ENCODE peak calls at places on chromosomes 3 and 15, in six cellular contexts. M is stimulated activated naive B cell treated with anti-CD40 and anti-IgM and Interleukin-4, amounts not matched to agents 10 μg/mL and 1 μg/mL and 100 μg/mL, for 72 hours; D is stomach; R is psoas muscle; I is T-helper 2 cell; J is NCI-H446. C is an unnamed sample.

GRCh38 chr3:10194328-10195071 is 29.8 kb downstream of the IRAK2 start:
- DNase-seq in I (no peak), M (peak), J (no peak), D (no peak), R (peak), C (no peak)

GRCh38 chr3:134457331-134458125 is 28.3 kb downstream of the ANAPC13 start:
- DNase-seq in J (no peak), I (no peak), D (no peak), R (no peak), M (no peak), C (no peak)

GRCh38 chr3:156131799-156132198 is 11.4 kb downstream of the KCNAB1 start:
- DNase-seq in R (no peak), M (no peak), J (no peak), D (no peak), I (no peak), C (no peak)

GRCh38 chr3:126305427-126305826 is 51.8 kb downstream of the KLF15 start:
- DNase-seq in R (no peak), J (no peak), M (no peak), I (no peak), D (no peak), C (no peak)

GRCh38 chr3:59857589-59858346 is 807.9 kb upstream of the CFAP20DC start:
- DNase-seq in I (peak), R (peak), D (peak), M (peak), J (peak), C (peak)

GRCh38 chr3:99330924-99331532 is 307.4 kb upstream of the COL8A1 start:
- DNase-seq in M (no peak), D (no peak), J (no peak), R (no peak), I (no peak), C (no peak)

GRCh38 chr15:96316953-96317629 is 13.4 kb upstream of the NR2F2 start:
- DNase-seq in J (no peak), M (no peak), I (no peak), R (no peak), D (peak), C (no peak)

GRCh38 chr15:50262533-50262932 is 3.0 kb downstream of the HDC start:
- DNase-seq in M (peak), J (no peak), R (no peak), I (no peak), D (no peak), C (no peak)

GRCh38 chr3:116085456-116085855 is 359.8 kb downstream of the LSAMP start:
- DNase-seq in M (no peak), I (no peak), D (no peak), R (no peak), J (no peak), C (no peak)

GRCh38 chr3:123621510-123622189 is 36.8 kb upstream of the HACD2 start:
- DNase-seq in I (no peak), R (no peak), M (no peak), D (no peak), J (no peak), C (no peak)

GRCh38 chr15:33007295-33007855 is 187.1 kb downstream of the FMN1 start:
- DNase-seq in M (no peak), D (no peak), I (no peak), R (no peak), J (no peak), C (no peak)

GRCh38 chr15:59532770-59533379 is 78.7 kb upstream of the GCNT3 start:
- DNase-seq in M (peak), J (peak), I (no peak), D (peak), R (no peak), C (no peak)

GRCh38 chr15:57917998-57918397 is 147.5 kb downstream of the ALDH1A2 start:
- DNase-seq in J (no peak), R (no peak), D (no peak), M (no peak), I (no peak), C (no peak)

GRCh38 chr3:100455841-100456550 is 36.4 kb upstream of the TMEM45A start:
- DNase-seq in D (no peak), I (no peak), R (no peak), J (no peak), M (no peak), C (no peak)

GRCh38 chr3:138479355-138479964 is 45.0 kb downstream of the ESYT3 start:
- DNase-seq in R (no peak), J (peak), M (peak), D (no peak), I (no peak), C (no peak)

GRCh38 chr3:72820405-72820804 is 27.8 kb downstream of the SHQ1 start:
- DNase-seq in J (peak), R (no peak), M (no peak), I (no peak), D (peak), C (no peak)

GRCh38 chr15:45093013-45093412 is 21.0 kb downstream of the DUOX2 start:
- DNase-seq in D (no peak), R (no peak), I (no peak), M (no peak), J (no peak), C (no peak)

GRCh38 chr3:21718161-21718765 is 32.7 kb downstream of the ZNF385D start:
- DNase-seq in M (no peak), D (no peak), J (peak), I (no peak), R (no peak), C (no peak)

GRCh38 chr3:15330031-15330596 is 2.3 kb downstream of the SH3BP5 start:
- DNase-seq in D (no peak), M (no peak), J (no peak), R (peak), I (no peak), C (no peak)

GRCh38 chr3:107315136-107315535 is 62.1 kb upstream of the CCDC54 start:
- DNase-seq in M (no peak), I (no peak), D (no peak), J (no peak), R (no peak), C (no peak)

GRCh38 chr3:126485956-126486884 is 10.5 kb upstream of the ZXDC start:
- DNase-seq in D (no peak), R (peak), J (peak), M (no peak), I (no peak), C (no peak)

GRCh38 chr15:99443056-99443756 is 122.6 kb upstream of the MEF2A start:
- DNase-seq in R (no peak), D (peak), J (no peak), M (no peak), I (no peak), C (no peak)

GRCh38 chr3:148625145-148625736 is 72.5 kb upstream of the AGTR1 start:
- DNase-seq in J (no peak), M (no peak), R (no peak), D (no peak), I (no peak), C (no peak)

GRCh38 chr3:119628390-119628789 is 30.7 kb downstream of the PLA1A start:
- DNase-seq in I (peak), R (no peak), M (peak), J (no peak), D (no peak), C (no peak)

GRCh38 chr15:80801891-80802680 is 22.9 kb downstream of the CEMIP start:
- DNase-seq in R (no peak), J (no peak), M (no peak), D (no peak), I (no peak), C (no peak)

GRCh38 chr15:69035918-69036258 is 21.4 kb downstream of the NOX5 start:
- DNase-seq in J (no peak), I (no peak), R (no peak), M (no peak), D (no peak), C (no peak)

GRCh38 chr15:58431221-58432149 is at the start of gene LIPC:
- DNase-seq in J (no peak), D (no peak), M (no peak), I (no peak), R (no peak), C (no peak)

GRCh38 chr15:66673410-66674322 is 28.4 kb upstream of the SMAD6 start:
- DNase-seq in D (peak), R (no peak), I (no peak), J (no peak), M (no peak), C (peak)

GRCh38 chr3:150114873-150115570 is 144.3 kb upstream of the PFN2 start:
- DNase-seq in M (no peak), D (no peak), J (no peak), R (no peak), I (no peak), C (no peak)

GRCh38 chr15:48493084-48493762 is 152.3 kb downstream of the FBN1 start:
- DNase-seq in R (no peak), J (no peak), I (no peak), M (no peak), D (no peak), C (no peak)